ENCODE peak calls at places on chromosomes 13 and 19, in eight cellular contexts. E, W, A, R, V, I, Y and O are unnamed samples.

GRCh38 chr13:112974125-112974524 is 5.1 kb downstream of the MCF2L start:
- DNase-seq in R (no peak), A (no peak), I (no peak), W (no peak), E (no peak), V (no peak), Y (no peak), O (no peak)

GRCh38 chr13:49893591-49893990 is 42.5 kb downstream of the SPRYD7 start:
- DNase-seq in I (no peak), V (no peak), Y (no peak), W (no peak), E (no peak), A (no peak), R (no peak), O (no peak)

GRCh38 chr19:13507053-13507611 is 853 bp upstream of the CACNA1A start:
- DNase-seq in E (no peak), Y (no peak), I (no peak), R (no peak), V (no peak), W (no peak), A (no peak), O (no peak)

GRCh38 chr19:8441725-8442544 is 2.8 kb upstream of the HNRNPM start:
- DNase-seq in Y (no peak), E (no peak), A (no peak), W (no peak), V (no peak), R (no peak), I (peak), O (no peak)

GRCh38 chr19:28606269-28607032 is 606.5 kb downstream of the UQCRFS1 start:
- DNase-seq in A (peak), V (no peak), Y (no peak), W (no peak), E (no peak), I (no peak), R (no peak), O (no peak)

GRCh38 chr13:23630349-23631093 is 60.3 kb downstream of the TNFRSF19 start:
- DNase-seq in I (peak), R (no peak), E (no peak), A (no peak), W (no peak), V (no peak), Y (no peak), O (no peak)

GRCh38 chr13:104385409-104385808 is 1319.2 kb upstream of the SLC10A2 start:
- DNase-seq in Y (no peak), E (no peak), W (no peak), I (no peak), R (no peak), V (no peak), A (no peak), O (no peak)

GRCh38 chr19:29532956-29533355 is 7.2 kb downstream of the VSTM2B start:
- DNase-seq in I (no peak), E (no peak), R (no peak), W (no peak), V (no peak), A (no peak), Y (no peak), O (no peak)

GRCh38 chr19:56668676-56669075 is 2.9 kb downstream of the ZNF835 start:
- DNase-seq in A (no peak), E (no peak), V (no peak), R (no peak), W (no peak), Y (no peak), I (no peak), O (no peak)

GRCh38 chr19:46550684-46551083 is 50.4 kb upstream of the CALM3 start:
- DNase-seq in I (no peak), A (no peak), E (no peak), Y (no peak), W (no peak), V (no peak), R (no peak), O (no peak)

GRCh38 chr13:66477816-66478215 is 752.3 kb downstream of the PCDH9 start:
- DNase-seq in A (no peak), W (no peak), R (no peak), V (no peak), Y (no peak), I (no peak), E (no peak), O (no peak)

GRCh38 chr13:27211271-27211670 is 39.7 kb upstream of the USP12 start:
- DNase-seq in E (no peak), W (no peak), A (no peak), Y (no peak), R (no peak), V (no peak), I (no peak), O (no peak)

GRCh38 chr13:66984241-66984640 is 245.9 kb downstream of the PCDH9 start:
- DNase-seq in A (no peak), R (no peak), Y (no peak), V (no peak), I (no peak), W (no peak), E (no peak), O (no peak)

GRCh38 chr19:49475995-49476880 is 2.2 kb downstream of the FLT3LG start:
- DNase-seq in E (peak), I (peak), V (no peak), A (no peak), W (no peak), R (no peak), Y (peak), O (no peak)

GRCh38 chr13:22960827-22961226 is 220.0 kb upstream of the SGCG start:
- DNase-seq in Y (no peak), W (no peak), A (no peak), E (no peak), R (no peak), V (no peak), I (no peak), O (no peak)

GRCh38 chr19:4053423-4054324 is 13.0 kb downstream of the ZBTB7A start:
- DNase-seq in I (no peak), V (no peak), R (no peak), A (no peak), Y (no peak), W (no peak), E (no peak), O (no peak)

GRCh38 chr19:54684537-54684936 is 21.8 kb downstream of the LILRB4 start:
- DNase-seq in V (no peak), Y (no peak), I (peak), E (no peak), W (no peak), A (peak), R (no peak), O (no peak)

GRCh38 chr19:1361601-1362384 is 21.9 kb upstream of the NDUFS7 start:
- DNase-seq in R (no peak), Y (no peak), V (no peak), I (no peak), W (no peak), A (peak), E (no peak), O (no peak)

GRCh38 chr19:31023038-31023437 is 326.2 kb downstream of the TSHZ3 start:
- DNase-seq in R (no peak), V (no peak), E (no peak), W (no peak), Y (no peak), A (no peak), I (no peak), O (no peak)

GRCh38 chr13:27425151-27425917 is 915 bp downstream of the GTF3A start:
- DNase-seq in I (no peak), W (no peak), Y (peak), V (no peak), R (no peak), E (no peak), A (no peak), O (no peak)

GRCh38 chr13:94657167-94657566 is 55.2 kb downstream of the SOX21 start:
- DNase-seq in V (no peak), W (no peak), I (no peak), Y (no peak), R (no peak), E (no peak), A (no peak), O (peak)

GRCh38 chr13:100533588-100534041 is 55.0 kb downstream of the GGACT start:
- DNase-seq in W (no peak), I (no peak), V (no peak), A (no peak), E (no peak), R (no peak), Y (no peak), O (no peak)

GRCh38 chr13:97302611-97303010 is 80.5 kb downstream of the MBNL2 start:
- DNase-seq in V (no peak), E (no peak), R (no peak), I (no peak), A (no peak), Y (no peak), W (no peak), O (no peak)

GRCh38 chr13:80180745-80181144 is 160.2 kb downstream of the SPRY2 start:
- DNase-seq in Y (no peak), I (no peak), W (no peak), A (no peak), R (no peak), E (no peak), V (no peak), O (no peak)

GRCh38 chr13:28401303-28402056 is 93.4 kb downstream of the FLT1 start:
- DNase-seq in W (no peak), A (no peak), I (no peak), V (no peak), R (no peak), Y (no peak), E (no peak), O (peak)

GRCh38 chr13:113970810-113971470 is 2.9 kb downstream of the C13orf46 start:
- DNase-seq in W (no peak), I (no peak), R (no peak), E (no peak), V (no peak), A (no peak), Y (no peak), O (no peak)

GRCh38 chr13:30924726-30925125 is 7.7 kb upstream of the TEX26 start:
- DNase-seq in I (peak), W (no peak), R (no peak), E (no peak), Y (no peak), V (no peak), A (no peak), O (no peak)

GRCh38 chr13:52459668-52460067 is 4.4 kb downstream of the CKAP2 start:
- DNase-seq in V (no peak), W (no peak), A (peak), E (no peak), Y (no peak), I (no peak), R (no peak), O (no peak)

GRCh38 chr19:46616631-46617322 is 8.1 kb downstream of the PTGIR start:
- DNase-seq in A (peak), I (peak), Y (peak), R (no peak), E (no peak), V (no peak), W (no peak), O (peak)

GRCh38 chr13:32228330-32229041 is 86.7 kb downstream of the ZAR1L start:
- DNase-seq in Y (no peak), E (no peak), R (no peak), A (peak), V (no peak), I (no peak), W (no peak), O (no peak)

GRCh38 chr19:31261651-31262331 is 87.4 kb downstream of the TSHZ3 start:
- DNase-seq in W (no peak), Y (no peak), I (no peak), V (no peak), A (no peak), R (no peak), E (no peak), O (no peak)

GRCh38 chr19:5695649-5696195 is 5.6 kb downstream of the RPL36 start:
- DNase-seq in R (no peak), Y (no peak), I (no peak), E (no peak), W (no peak), V (no peak), A (no peak), O (no peak)

GRCh38 chr19:55319786-55320185 is 5.4 kb downstream of the TMEM150B start:
- DNase-seq in V (no peak), Y (no peak), W (no peak), E (no peak), R (no peak), A (no peak), I (peak), O (no peak)

GRCh38 chr13:52455677-52456041 is 381 bp downstream of the CKAP2 start:
- DNase-seq in V (peak), E (peak), I (peak), Y (peak), R (peak), W (peak), A (peak), O (peak)

GRCh38 chr19:47157455-47158321 is 27.1 kb downstream of the SAE1 start:
- DNase-seq in I (peak), E (no peak), V (no peak), W (no peak), R (no peak), Y (peak), A (no peak), O (peak)